ENCODE peak calls at places on chromosomes 6 and 20, in four cellular contexts. One of them, this sample, is unnamed.

GRCh38 chr6:14436593-14436992 is 319.0 kb downstream of the CD83 start:
- DNase-seq in hepatocyte: no peak
- DNase-seq in CD8-positive, alpha-beta T cell: no peak
- DNase-seq in tibial nerve: no peak
- DNase-seq in this sample: no peak

GRCh38 chr20:3166338-3166912 is 6.8 kb upstream of the FASTKD5 start:
- DNase-seq in CD8-positive, alpha-beta T cell: no peak
- DNase-seq in hepatocyte: no peak
- DNase-seq in tibial nerve: no peak
- DNase-seq in this sample: no peak

GRCh38 chr6:147109707-147110106 is 94.5 kb upstream of the STXBP5 start:
- DNase-seq in hepatocyte: no peak
- DNase-seq in CD8-positive, alpha-beta T cell: no peak
- DNase-seq in tibial nerve: no peak
- DNase-seq in this sample: no peak

GRCh38 chr6:132819405-132820145 is 5.2 kb downstream of the RPS12 start:
- DNase-seq in hepatocyte: no peak
- DNase-seq in tibial nerve: no peak
- DNase-seq in CD8-positive, alpha-beta T cell: no peak
- DNase-seq in this sample: no peak

GRCh38 chr20:62303327-62304226 is 780 bp downstream of the ADRM1 start:
- DNase-seq in hepatocyte: peak
- DNase-seq in CD8-positive, alpha-beta T cell: no peak
- DNase-seq in tibial nerve: no peak
- DNase-seq in this sample: no peak

GRCh38 chr6:14743465-14744211 is 502.2 kb upstream of the JARID2 start:
- DNase-seq in hepatocyte: peak
- DNase-seq in CD8-positive, alpha-beta T cell: peak
- DNase-seq in tibial nerve: no peak
- DNase-seq in this sample: peak

GRCh38 chr6:105851181-105851580 is 235.0 kb upstream of the PRDM1 start:
- DNase-seq in CD8-positive, alpha-beta T cell: no peak
- DNase-seq in tibial nerve: no peak
- DNase-seq in hepatocyte: no peak
- DNase-seq in this sample: peak

GRCh38 chr6:81890846-81891245 is 138.4 kb upstream of the TENT5A start:
- DNase-seq in hepatocyte: no peak
- DNase-seq in CD8-positive, alpha-beta T cell: no peak
- DNase-seq in tibial nerve: no peak
- DNase-seq in this sample: no peak

GRCh38 chr6:73371984-73372383 is 2.3 kb upstream of the OOEP start:
- DNase-seq in hepatocyte: no peak
- DNase-seq in CD8-positive, alpha-beta T cell: no peak
- DNase-seq in tibial nerve: no peak
- DNase-seq in this sample: no peak
- TF ChIP-seq CTCF in hepatocyte: no peak
- TF ChIP-seq CTCF in CD8-positive, alpha-beta T cell: no peak
- TF ChIP-seq CTCF in tibial nerve: no peak
- TF ChIP-seq CTCF in this sample: no peak

GRCh38 chr6:125924169-125924568 is 32.4 kb upstream of the HINT3 start:
- DNase-seq in tibial nerve: no peak
- DNase-seq in hepatocyte: no peak
- DNase-seq in CD8-positive, alpha-beta T cell: no peak
- DNase-seq in this sample: no peak

GRCh38 chr6:125926711-125927110 is 29.9 kb upstream of the HINT3 start:
- DNase-seq in hepatocyte: no peak
- DNase-seq in CD8-positive, alpha-beta T cell: no peak
- DNase-seq in tibial nerve: no peak
- DNase-seq in this sample: no peak

GRCh38 chr6:125924697-125925358 is 31.7 kb upstream of the HINT3 start:
- DNase-seq in CD8-positive, alpha-beta T cell: no peak
- DNase-seq in tibial nerve: no peak
- DNase-seq in hepatocyte: no peak
- DNase-seq in this sample: no peak

GRCh38 chr6:125930810-125931418 is 25.7 kb upstream of the HINT3 start:
- DNase-seq in tibial nerve: no peak
- DNase-seq in hepatocyte: no peak
- DNase-seq in CD8-positive, alpha-beta T cell: no peak
- DNase-seq in this sample: peak

GRCh38 chr6:125927761-125928160 is 28.8 kb upstream of the HINT3 start:
- DNase-seq in hepatocyte: no peak
- DNase-seq in tibial nerve: no peak
- DNase-seq in CD8-positive, alpha-beta T cell: no peak
- DNase-seq in this sample: no peak
- H3K27ac ChIP-seq in hepatocyte: no peak
- H3K27ac ChIP-seq in tibial nerve: no peak
- H3K27ac ChIP-seq in CD8-positive, alpha-beta T cell: no peak
- H3K27ac ChIP-seq in this sample: no peak

GRCh38 chr6:20486641-20487040 is 47.6 kb upstream of the CDKAL1 start:
- DNase-seq in tibial nerve: no peak
- DNase-seq in hepatocyte: no peak
- DNase-seq in CD8-positive, alpha-beta T cell: no peak
- DNase-seq in this sample: no peak
- TF ChIP-seq CTCF in tibial nerve: no peak
- TF ChIP-seq CTCF in hepatocyte: no peak
- TF ChIP-seq CTCF in CD8-positive, alpha-beta T cell: no peak
- TF ChIP-seq CTCF in this sample: no peak

GRCh38 chr6:27867051-27867940 is 44.9 kb downstream of the OR2B2 start:
- DNase-seq in CD8-positive, alpha-beta T cell: peak
- DNase-seq in tibial nerve: no peak
- DNase-seq in hepatocyte: peak
- DNase-seq in this sample: no peak
- H3K27ac ChIP-seq in CD8-positive, alpha-beta T cell: peak
- H3K27ac ChIP-seq in tibial nerve: no peak
- H3K27ac ChIP-seq in hepatocyte: peak
- H3K27ac ChIP-seq in this sample: peak

GRCh38 chr6:165742047-165742446 is 79.0 kb upstream of the PDE10A start:
- DNase-seq in hepatocyte: no peak
- DNase-seq in CD8-positive, alpha-beta T cell: no peak
- DNase-seq in tibial nerve: no peak
- DNase-seq in this sample: no peak

GRCh38 chr6:165744515-165745228 is 81.6 kb upstream of the PDE10A start:
- DNase-seq in hepatocyte: no peak
- DNase-seq in CD8-positive, alpha-beta T cell: no peak
- DNase-seq in tibial nerve: no peak
- DNase-seq in this sample: no peak

GRCh38 chr6:165746331-165746730 is 83.3 kb upstream of the PDE10A start:
- DNase-seq in tibial nerve: no peak
- DNase-seq in hepatocyte: no peak
- DNase-seq in CD8-positive, alpha-beta T cell: no peak
- DNase-seq in this sample: no peak

GRCh38 chr6:165745492-165745891 is 82.5 kb upstream of the PDE10A start:
- DNase-seq in tibial nerve: no peak
- DNase-seq in CD8-positive, alpha-beta T cell: no peak
- DNase-seq in hepatocyte: no peak
- DNase-seq in this sample: no peak

DNA sequence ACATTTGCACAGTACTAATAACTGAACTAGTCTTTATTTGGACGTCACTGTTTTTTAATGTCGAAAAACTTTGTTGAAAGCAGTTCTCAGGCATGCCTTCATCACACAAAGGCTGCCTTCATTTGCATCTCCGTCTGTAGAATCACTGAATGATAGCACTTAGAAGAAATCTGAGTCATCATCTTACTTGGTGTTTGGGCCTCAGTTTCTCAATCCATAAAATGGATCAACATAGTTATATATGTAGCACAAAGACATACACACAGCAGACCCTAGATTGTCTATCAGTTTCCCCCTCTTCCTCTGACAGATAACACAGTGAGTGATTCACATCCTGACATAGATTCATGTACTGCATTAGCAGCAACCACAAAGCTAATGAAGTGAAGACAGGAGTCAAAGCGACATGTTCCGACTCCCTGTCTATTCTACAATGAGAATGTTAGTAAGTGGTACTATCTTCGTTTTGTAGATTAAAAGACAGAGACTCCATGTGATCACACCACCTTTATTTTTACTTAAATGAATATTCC is 80.4 kb upstream of the PDE10A start:
- DNase-seq in CD8-positive, alpha-beta T cell: no peak
- DNase-seq in tibial nerve: no peak
- DNase-seq in hepatocyte: no peak
- DNase-seq in this sample: no peak
- TF ChIP-seq CTCF in CD8-positive, alpha-beta T cell: no peak
- TF ChIP-seq CTCF in tibial nerve: no peak
- TF ChIP-seq CTCF in hepatocyte: no peak
- TF ChIP-seq CTCF in this sample: no peak

DNA sequence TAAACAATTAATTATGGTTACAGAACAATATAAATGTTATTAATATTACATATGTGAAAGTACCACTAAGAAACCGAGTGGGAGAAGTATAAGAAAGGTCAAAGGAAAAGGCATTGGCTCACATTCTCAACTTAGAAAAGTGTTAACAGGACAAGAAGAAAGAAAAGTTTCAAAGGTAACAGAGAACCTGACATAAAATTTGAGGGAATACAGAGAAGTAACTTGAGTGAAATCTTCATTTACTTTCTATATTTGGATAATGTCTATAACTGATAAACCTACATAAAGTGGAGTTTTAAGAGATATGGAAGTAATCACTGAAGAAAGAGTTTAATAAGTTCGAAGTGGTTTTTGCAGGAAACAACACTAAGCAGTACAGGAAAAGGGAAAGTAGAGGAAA is 30.1 kb downstream of the REPS1 start:
- DNase-seq in tibial nerve: no peak
- DNase-seq in hepatocyte: no peak
- DNase-seq in CD8-positive, alpha-beta T cell: no peak
- DNase-seq in this sample: no peak
- H3K27ac ChIP-seq in tibial nerve: no peak
- H3K27ac ChIP-seq in hepatocyte: peak
- H3K27ac ChIP-seq in CD8-positive, alpha-beta T cell: no peak
- H3K27ac ChIP-seq in this sample: no peak

GRCh38 chr20:24753136-24753535 is 195.9 kb upstream of the CST7 start:
- DNase-seq in hepatocyte: no peak
- DNase-seq in CD8-positive, alpha-beta T cell: no peak
- DNase-seq in tibial nerve: no peak
- DNase-seq in this sample: no peak

GRCh38 chr20:24752612-24753011 is 196.5 kb upstream of the CST7 start:
- DNase-seq in CD8-positive, alpha-beta T cell: no peak
- DNase-seq in tibial nerve: no peak
- DNase-seq in hepatocyte: no peak
- DNase-seq in this sample: no peak

GRCh38 chr20:24755411-24755922 is 193.6 kb upstream of the CST7 start:
- DNase-seq in CD8-positive, alpha-beta T cell: no peak
- DNase-seq in hepatocyte: peak
- DNase-seq in tibial nerve: no peak
- DNase-seq in this sample: no peak

GRCh38 chr20:24756292-24757025 is 192.6 kb upstream of the CST7 start:
- DNase-seq in tibial nerve: no peak
- DNase-seq in CD8-positive, alpha-beta T cell: no peak
- DNase-seq in hepatocyte: no peak
- DNase-seq in this sample: no peak

DNA sequence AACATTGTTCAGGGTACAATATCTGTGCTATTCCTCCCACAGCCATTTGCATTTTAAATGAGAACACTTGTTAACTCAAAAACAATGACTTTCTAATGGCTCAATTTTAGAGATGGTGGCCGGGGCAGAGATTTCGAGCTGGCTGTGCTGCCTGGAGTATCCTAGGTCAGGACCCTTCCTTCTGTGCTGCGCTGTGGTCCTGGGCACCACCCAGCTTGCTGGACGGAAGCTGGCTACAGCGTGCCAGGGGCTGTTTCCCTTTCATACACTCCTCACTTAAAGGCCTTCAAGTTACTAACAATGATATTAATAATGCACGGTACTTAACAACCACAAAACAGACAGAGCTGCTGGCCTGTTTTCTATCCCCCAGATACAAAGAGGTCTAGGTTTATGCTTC is 194.4 kb upstream of the CST7 start:
- DNase-seq in CD8-positive, alpha-beta T cell: no peak
- DNase-seq in tibial nerve: no peak
- DNase-seq in hepatocyte: no peak
- DNase-seq in this sample: no peak
- TF ChIP-seq CTCF in CD8-positive, alpha-beta T cell: no peak
- TF ChIP-seq CTCF in tibial nerve: no peak
- TF ChIP-seq CTCF in hepatocyte: no peak
- TF ChIP-seq CTCF in this sample: no peak

GRCh38 chr20:11210611-11211010 is 536.8 kb upstream of the JAG1 start:
- DNase-seq in CD8-positive, alpha-beta T cell: no peak
- DNase-seq in hepatocyte: no peak
- DNase-seq in tibial nerve: no peak
- DNase-seq in this sample: no peak
- H3K27ac ChIP-seq in CD8-positive, alpha-beta T cell: no peak
- H3K27ac ChIP-seq in hepatocyte: no peak
- H3K27ac ChIP-seq in tibial nerve: no peak
- H3K27ac ChIP-seq in this sample: no peak

This sample was measured in AG04450.